ENCODE peak calls at places on chromosome X, in five cellular contexts. M is astrocyte of the spinal cord; C is osteoblast; P is lung; A is CD4-positive, alpha-beta memory T cell. V is an unnamed sample.

GRCh38 chrX:51899741-51900140 is 6.3 kb downstream of the MAGED1 start:
- DNase-seq in P (no peak), M (no peak), A (no peak), C (peak), V (no peak)

GRCh38 chrX:110435191-110435590 is 76.5 kb downstream of the RTL9 start:
- DNase-seq in M (no peak), A (no peak), C (no peak), P (no peak), V (no peak)

GRCh38 chrX:40854242-40854641 is 118.9 kb upstream of the MED14 start:
- DNase-seq in A (no peak), P (no peak), M (no peak), C (no peak), V (no peak)

GRCh38 chrX:30597258-30598012 is 19.9 kb upstream of the TASL start:
- DNase-seq in C (no peak), M (no peak), A (no peak), P (no peak), V (no peak)

GRCh38 chrX:69069876-69070275 is 95.4 kb downstream of the PJA1 start:
- DNase-seq in P (no peak), C (no peak), M (no peak), A (no peak), V (no peak)

GRCh38 chrX:118520206-118520857 is 24.7 kb downstream of the DOCK11 start:
- DNase-seq in P (no peak), A (no peak), M (peak), C (no peak), V (no peak)

GRCh38 chrX:44343412-44343942 is at the start of gene EFHC2:
- DNase-seq in M (no peak), A (peak), P (peak), C (peak), V (no peak)

GRCh38 chrX:53681661-53682060 is 4.9 kb downstream of the HUWE1 start:
- DNase-seq in P (no peak), M (peak), C (peak), A (no peak), V (no peak)

GRCh38 chrX:20620301-20620700 is 353.6 kb upstream of the RPS6KA3 start:
- DNase-seq in A (no peak), C (no peak), P (no peak), M (peak), V (no peak)

GRCh38 chrX:54182194-54182863 is 725 bp downstream of the FAM120C start:
- DNase-seq in A (peak), P (peak), M (no peak), C (peak), V (peak)

GRCh38 chrX:150361777-150362351 is 1.3 kb upstream of the MAMLD1 start:
- DNase-seq in C (peak), M (no peak), A (peak), P (peak), V (no peak)

GRCh38 chrX:94435799-94436198 is 761.8 kb downstream of the FAM133A start:
- DNase-seq in P (no peak), C (no peak), M (no peak), A (no peak), V (no peak)

GRCh38 chrX:66900886-66901285 is 262.0 kb upstream of the EDA2R start:
- DNase-seq in A (no peak), P (no peak), C (no peak), M (no peak), V (no peak)

GRCh38 chrX:144637731-144638130 is 609.6 kb upstream of the SPANXN1 start:
- DNase-seq in P (no peak), A (no peak), C (no peak), M (peak), V (no peak)

GRCh38 chrX:84248226-84248625 is 60.2 kb upstream of the RPS6KA6 start:
- DNase-seq in P (no peak), C (no peak), M (peak), A (no peak), V (no peak)

GRCh38 chrX:27633328-27633727 is 43.2 kb downstream of the DCAF8L2 start:
- DNase-seq in A (no peak), M (no peak), P (no peak), C (no peak), V (no peak)

GRCh38 chrX:121008920-121009319 is 23.4 kb upstream of the CT47A1 start:
- DNase-seq in C (no peak), A (no peak), P (no peak), M (no peak), V (no peak)

GRCh38 chrX:40132751-40133150 is 35.0 kb upstream of the BCOR start:
- DNase-seq in M (peak), C (peak), P (peak), A (no peak), V (no peak)

GRCh38 chrX:5748751-5749150 is 479.9 kb downstream of the NLGN4X start:
- DNase-seq in A (no peak), C (no peak), P (no peak), M (no peak), V (no peak)

GRCh38 chrX:131199086-131199485 is 90.0 kb downstream of the IGSF1 start:
- DNase-seq in M (no peak), A (no peak), C (peak), P (no peak), V (no peak)

GRCh38 chrX:77743720-77744119 is 42.3 kb downstream of the ATRX start:
- DNase-seq in M (peak), A (no peak), P (no peak), C (no peak), V (no peak)

GRCh38 chrX:2664497-2664896 is 26.6 kb upstream of the CD99 start:
- DNase-seq in M (peak), C (peak), A (no peak), P (no peak), V (no peak)

GRCh38 chrX:144840616-144841015 is 406.7 kb upstream of the SPANXN1 start:
- DNase-seq in C (no peak), P (no peak), M (no peak), A (no peak), V (no peak)

GRCh38 chrX:362351-362750 is 24.4 kb downstream of the PPP2R3B start:
- DNase-seq in C (no peak), A (no peak), P (no peak), M (no peak), V (no peak)

GRCh38 chrX:103919336-103919682 is 43.1 kb upstream of the TMSB15B start:
- DNase-seq in M (peak), C (peak), P (no peak), A (no peak), V (peak)

GRCh38 chrX:103626855-103627254 is 1.9 kb upstream of the TCEAL1 start:
- DNase-seq in C (no peak), A (no peak), P (no peak), M (peak), V (no peak)

GRCh38 chrX:119654112-119654531 is 38.8 kb downstream of the SEPTIN6 start:
- DNase-seq in P (no peak), C (no peak), M (peak), A (peak), V (no peak)

GRCh38 chrX:36414056-36414455 is 494.5 kb downstream of the CFAP47 start:
- DNase-seq in P (no peak), A (no peak), C (no peak), M (no peak), V (no peak)

GRCh38 chrX:37060999-37061398 is 52.8 kb downstream of the FAM47C start:
- DNase-seq in C (no peak), A (no peak), P (no peak), M (peak), V (peak)

GRCh38 chrX:45888518-45888917 is 656.7 kb downstream of the ZNF674 start:
- DNase-seq in C (no peak), M (no peak), A (no peak), P (no peak), V (no peak)

GRCh38 chrX:25442501-25442900 is 426.7 kb upstream of the ARX start:
- DNase-seq in M (no peak), A (no peak), P (no peak), C (no peak), V (no peak)

GRCh38 chrX:71618787-71619186 is 476 bp upstream of the CXCR3 start:
- DNase-seq in C (no peak), P (no peak), M (no peak), A (no peak), V (no peak)

GRCh38 chrX:46577116-46578005 is 3.8 kb downstream of the CHST7 start:
- DNase-seq in M (no peak), A (no peak), P (no peak), C (peak), V (no peak)

GRCh38 chrX:19953145-19953544 is 37.7 kb downstream of the BCLAF3 start:
- DNase-seq in C (no peak), A (no peak), P (no peak), M (no peak), V (peak)

GRCh38 chrX:76893930-76894329 is 466.4 kb downstream of the MAGEE1 start:
- DNase-seq in A (no peak), M (no peak), C (no peak), P (no peak), V (no peak)

DNA sequence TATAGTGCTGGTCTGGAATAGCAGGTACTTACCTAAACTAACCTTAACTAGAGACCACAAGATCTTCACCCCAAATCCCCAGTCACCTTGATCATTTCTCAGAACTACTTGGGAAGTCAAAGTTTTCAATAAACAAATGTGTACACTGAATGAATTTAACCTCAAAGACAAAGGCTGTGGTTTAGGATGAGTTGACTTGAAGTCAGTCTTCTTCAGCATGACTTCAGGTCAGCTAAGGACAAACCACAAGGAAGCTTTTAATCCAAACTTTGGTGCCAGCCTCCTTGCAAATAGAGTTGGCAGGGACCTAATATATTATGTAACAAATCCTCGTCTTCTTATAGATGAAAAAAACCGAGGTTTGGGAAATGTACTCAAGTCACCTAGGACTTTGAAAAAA is 21.2 kb upstream of the VCX2 start:
- DNase-seq in C (no peak), P (no peak), M (no peak), A (no peak), V (no peak)
- H3K4me3 ChIP-seq in C (no peak), P (no peak), M (no peak), A (no peak), V (no peak)

GRCh38 chrX:13661735-13662536 is 9.0 kb downstream of the TCEANC start:
- DNase-seq in P (no peak), C (no peak), M (no peak), A (no peak), V (no peak)

GRCh38 chrX:13664026-13664425 is 11.1 kb downstream of the TCEANC start:
- DNase-seq in A (no peak), C (no peak), M (no peak), P (no peak), V (no peak)

GRCh38 chrX:13658602-13659001 is 5.7 kb downstream of the TCEANC start:
- DNase-seq in P (no peak), A (peak), C (peak), M (peak), V (peak)

GRCh38 chrX:13659057-13659456 is 6.1 kb downstream of the TCEANC start:
- DNase-seq in P (no peak), M (peak), A (no peak), C (peak), V (no peak)

DNA sequence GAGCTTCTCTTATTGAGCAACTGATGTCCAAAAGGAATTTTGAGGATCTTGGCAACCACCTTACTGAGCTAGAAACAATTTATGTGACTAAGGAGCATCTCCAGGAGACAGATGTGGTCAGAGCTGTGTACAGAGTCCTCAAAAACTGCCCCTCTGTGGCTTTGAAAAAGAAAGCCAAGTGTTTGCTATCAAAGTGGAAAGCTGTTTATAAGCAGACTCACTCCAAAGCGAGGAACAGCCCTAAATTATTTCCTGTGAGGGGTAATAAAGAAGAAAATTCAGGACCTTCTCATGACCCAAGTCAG is 9.5 kb downstream of the TCEANC start:
- DNase-seq in P (no peak), M (no peak), A (no peak), C (peak), V (no peak)
- H3K4me3 ChIP-seq in P (no peak), M (no peak), A (peak), C (peak), V (no peak)

DNA sequence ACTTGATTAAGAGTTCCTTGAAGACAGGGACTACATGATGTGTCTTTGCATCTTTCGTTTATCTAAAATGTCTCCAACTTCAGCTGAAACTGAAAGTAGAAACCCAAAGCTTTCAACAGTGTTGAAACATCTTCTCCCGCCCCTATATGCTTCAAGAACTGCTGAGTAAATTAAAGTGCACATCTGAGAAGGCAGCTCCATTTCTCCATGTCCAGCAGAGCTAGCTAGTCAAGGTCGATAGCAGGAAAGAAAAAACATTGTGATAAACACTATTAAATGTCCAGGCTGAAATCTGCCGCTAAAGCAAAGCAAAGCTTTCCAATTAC is 185.6 kb upstream of the TBL1X start:
- DNase-seq in M (peak), A (no peak), P (no peak), C (no peak), V (no peak)
- H3K4me3 ChIP-seq in M (no peak), A (no peak), P (no peak), C (peak), V (no peak)

GRCh38 chrX:135424469-135424868 is 2.7 kb downstream of the SMIM10L2A start:
- DNase-seq in P (no peak), M (no peak), A (no peak), C (no peak), V (no peak)

GRCh38 chrX:135425026-135425425 is 3.3 kb downstream of the SMIM10L2A start:
- DNase-seq in P (no peak), C (no peak), A (no peak), M (no peak), V (no peak)

GRCh38 chrX:135420831-135421230 is 913 bp upstream of the SMIM10L2A start:
- DNase-seq in P (no peak), A (no peak), C (no peak), M (no peak), V (no peak)

GRCh38 chrX:135421537-135421931 is 210 bp upstream of the SMIM10L2A start:
- DNase-seq in C (peak), P (peak), M (peak), A (peak), V (peak)

DNA sequence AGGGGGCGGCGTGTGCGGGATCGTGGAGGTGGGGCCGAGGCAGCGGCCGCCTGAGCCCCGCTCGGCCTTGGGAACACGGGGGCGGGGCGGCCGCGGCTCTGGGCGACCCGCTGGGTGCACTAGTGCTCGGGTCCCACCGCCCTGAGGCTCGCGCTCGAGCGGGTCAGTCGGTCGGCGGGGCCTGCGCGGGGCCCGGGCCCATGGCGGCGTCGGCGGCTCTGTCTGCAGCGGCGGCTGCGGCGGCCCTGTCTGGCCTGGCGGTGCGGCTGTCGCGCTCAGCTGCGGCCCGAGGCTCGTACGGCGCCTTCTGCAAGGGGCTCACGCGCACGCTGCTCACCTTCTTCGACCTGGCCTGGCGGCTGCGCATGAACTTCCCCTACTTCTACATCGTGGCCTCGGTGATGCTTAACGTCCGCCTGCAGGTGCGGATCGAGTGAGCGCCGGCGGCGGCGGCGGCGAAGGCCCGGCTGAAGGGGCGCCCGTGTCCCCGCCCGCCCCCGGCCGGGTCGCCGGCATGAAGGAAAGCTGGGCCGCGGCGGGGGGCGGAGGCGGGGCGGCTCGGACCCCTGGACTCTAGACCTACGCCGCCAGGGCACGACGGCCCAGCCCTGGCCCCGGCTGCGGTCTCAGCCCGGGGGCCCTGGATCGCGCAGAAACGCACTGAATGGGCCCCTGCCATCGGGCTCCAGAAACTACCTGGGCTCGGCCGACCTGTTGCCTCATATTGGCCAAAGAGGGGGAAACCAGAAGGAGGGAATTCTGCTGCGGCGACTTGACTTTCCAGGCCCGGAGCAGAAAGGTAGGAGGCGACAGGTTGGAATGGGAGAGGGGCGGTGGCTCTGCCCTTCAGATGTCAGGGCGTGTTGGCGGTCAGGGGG is at the start of gene SMIM10L2A:
- DNase-seq in A (no peak), C (no peak), M (no peak), P (no peak), V (no peak)
- H3K4me3 ChIP-seq in A (peak), C (peak), M (peak), P (peak), V (peak)

GRCh38 chrX:74613350-74614192 is 853 bp downstream of the RLIM start:
- DNase-seq in A (no peak), C (no peak), M (peak), P (no peak), V (peak)

GRCh38 chrX:74614193-74614909 is at the start of gene RLIM:
- DNase-seq in A (peak), C (peak), P (peak), M (peak), V (peak)
- H3K4me3 ChIP-seq in A (peak), C (peak), P (peak), M (peak), V (peak)

GRCh38 chrX:125757794-125758564 is 408.1 kb downstream of the DCAF12L2 start:
- DNase-seq in M (no peak), P (no peak), A (no peak), C (peak), V (no peak)
- H3K4me3 ChIP-seq in M (no peak), P (no peak), A (no peak), C (no peak), V (no peak)

GRCh38 chrX:129667412-129667811 is 12.7 kb upstream of the APLN start:
- DNase-seq in C (no peak), A (no peak), P (no peak), M (no peak), V (no peak)

GRCh38 chrX:129663171-129663570 is 8.4 kb upstream of the APLN start:
- DNase-seq in A (no peak), C (peak), M (peak), P (no peak), V (no peak)

GRCh38 chrX:129661369-129661768 is 6.6 kb upstream of the APLN start:
- DNase-seq in A (no peak), C (no peak), M (no peak), P (no peak), V (no peak)

GRCh38 chrX:129665916-129666644 is 11.3 kb upstream of the APLN start:
- DNase-seq in P (no peak), C (no peak), M (peak), A (no peak), V (no peak)
- H3K4me3 ChIP-seq in P (no peak), C (no peak), M (no peak), A (no peak), V (no peak)

GRCh38 chrX:49266536-49267445 is 2.3 kb upstream of the FOXP3 start:
- DNase-seq in C (no peak), A (no peak), M (no peak), P (no peak), V (no peak)
- H3K4me3 ChIP-seq in C (no peak), A (no peak), M (no peak), P (no peak), V (no peak)

DNA sequence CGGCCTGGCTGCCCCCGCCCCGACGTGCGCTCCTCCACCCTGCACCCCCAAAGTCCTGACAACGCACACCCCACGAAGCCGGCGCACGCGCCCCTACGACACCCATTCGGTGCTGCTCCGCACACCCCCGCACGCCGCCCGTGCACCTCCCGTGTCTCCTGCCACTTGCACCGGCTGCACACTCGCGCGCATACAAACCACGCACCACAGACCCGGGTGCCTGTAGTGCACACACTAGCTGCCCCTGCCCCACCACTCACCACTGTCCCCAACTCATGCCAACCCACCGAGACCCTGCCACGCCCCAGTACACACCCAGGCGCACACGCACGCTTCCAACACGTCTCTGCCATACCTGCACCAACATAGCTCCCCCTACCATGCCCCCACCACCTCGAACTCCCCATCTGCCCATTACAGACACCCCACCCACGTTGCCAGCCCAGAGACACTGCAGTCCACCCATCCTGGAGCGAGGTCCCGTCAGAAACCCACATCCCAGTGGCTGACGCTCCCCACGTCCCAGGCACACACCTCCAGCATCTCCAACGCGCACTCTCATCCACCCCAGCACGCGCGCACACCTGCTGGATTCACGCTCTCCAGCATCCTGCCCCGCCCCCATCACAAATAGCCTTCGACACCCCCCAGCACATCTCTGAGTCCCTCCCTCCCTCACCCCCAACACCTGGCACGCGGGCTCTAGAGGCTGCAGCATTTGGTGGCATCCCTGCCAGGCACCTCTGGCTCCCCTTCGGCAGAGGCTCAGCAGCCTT is 4.2 kb upstream of the DUSP9 start:
- DNase-seq in A (no peak), M (no peak), P (no peak), C (peak), V (no peak)
- H3K4me3 ChIP-seq in A (no peak), M (no peak), P (no peak), C (no peak), V (no peak)

V was measured in Jurkat, Clone E6-1.